ENCODE peak calls at places on chromosomes 5 and 9, in five cellular contexts. One of them, this sample, is unnamed.

GRCh38 chr5:119285070-119285916 is 70.5 kb upstream of the TNFAIP8 start:
- DNase-seq in midbrain: no peak
- DNase-seq in NCI-H774: no peak
- DNase-seq in ELR: no peak
- DNase-seq in mucosa of gallbladder: no peak
- DNase-seq in this sample: no peak

GRCh38 chr5:158958048-158958994 is 141.4 kb downstream of the EBF1 start:
- DNase-seq in midbrain: no peak
- DNase-seq in NCI-H774: no peak
- DNase-seq in ELR: no peak
- DNase-seq in mucosa of gallbladder: no peak
- DNase-seq in this sample: peak

GRCh38 chr5:1547655-1548054 is 23.9 kb upstream of the LPCAT1 start:
- DNase-seq in midbrain: no peak
- DNase-seq in NCI-H774: no peak
- DNase-seq in ELR: no peak
- DNase-seq in mucosa of gallbladder: no peak
- DNase-seq in this sample: no peak

GRCh38 chr5:61631438-61631941 is 299.4 kb downstream of the ZSWIM6 start:
- DNase-seq in midbrain: peak
- DNase-seq in NCI-H774: no peak
- DNase-seq in ELR: no peak
- DNase-seq in mucosa of gallbladder: peak
- DNase-seq in this sample: no peak

GRCh38 chr9:134455010-134455409 is 128.8 kb downstream of the RXRA start:
- DNase-seq in midbrain: no peak
- DNase-seq in NCI-H774: no peak
- DNase-seq in ELR: no peak
- DNase-seq in mucosa of gallbladder: no peak
- DNase-seq in this sample: no peak

GRCh38 chr5:72848474-72849428 is 32.3 kb downstream of the TNPO1 start:
- DNase-seq in midbrain: peak
- DNase-seq in NCI-H774: peak
- DNase-seq in ELR: peak
- DNase-seq in mucosa of gallbladder: peak
- DNase-seq in this sample: peak

GRCh38 chr9:68749135-68749534 is 44.1 kb downstream of the PIP5K1B start:
- DNase-seq in midbrain: no peak
- DNase-seq in NCI-H774: no peak
- DNase-seq in ELR: no peak
- DNase-seq in mucosa of gallbladder: no peak
- DNase-seq in this sample: no peak

GRCh38 chr5:121671624-121672023 is 180.1 kb upstream of the FTMT start:
- DNase-seq in midbrain: no peak
- DNase-seq in NCI-H774: no peak
- DNase-seq in ELR: no peak
- DNase-seq in mucosa of gallbladder: no peak
- DNase-seq in this sample: no peak

GRCh38 chr9:127883959-127884358 is 6.5 kb upstream of the AK1 start:
- DNase-seq in midbrain: no peak
- DNase-seq in NCI-H774: no peak
- DNase-seq in ELR: no peak
- DNase-seq in mucosa of gallbladder: no peak
- DNase-seq in this sample: no peak

GRCh38 chr5:1800470-1801060 is 642 bp upstream of the NDUFS6 start:
- DNase-seq in midbrain: peak
- DNase-seq in NCI-H774: peak
- DNase-seq in ELR: peak
- DNase-seq in mucosa of gallbladder: peak
- DNase-seq in this sample: peak

GRCh38 chr5:81164936-81165335 is 68.2 kb upstream of the CKMT2 start:
- DNase-seq in midbrain: no peak
- DNase-seq in NCI-H774: no peak
- DNase-seq in ELR: peak
- DNase-seq in mucosa of gallbladder: no peak
- DNase-seq in this sample: no peak

GRCh38 chr5:1065891-1066650 is 45.8 kb downstream of the SLC12A7 start:
- DNase-seq in midbrain: no peak
- DNase-seq in NCI-H774: no peak
- DNase-seq in ELR: no peak
- DNase-seq in mucosa of gallbladder: no peak
- DNase-seq in this sample: no peak

GRCh38 chr9:8857330-8858249 is 1058.0 kb upstream of the DMAC1 start:
- DNase-seq in midbrain: peak
- DNase-seq in NCI-H774: peak
- DNase-seq in ELR: no peak
- DNase-seq in mucosa of gallbladder: peak
- DNase-seq in this sample: peak

GRCh38 chr9:9004844-9005243 is 1205.3 kb upstream of the DMAC1 start:
- DNase-seq in midbrain: peak
- DNase-seq in NCI-H774: no peak
- DNase-seq in ELR: no peak
- DNase-seq in mucosa of gallbladder: no peak
- DNase-seq in this sample: no peak

GRCh38 chr9:131593255-131593820 is 48.0 kb downstream of the PRRT1B start:
- DNase-seq in midbrain: no peak
- DNase-seq in NCI-H774: no peak
- DNase-seq in ELR: peak
- DNase-seq in mucosa of gallbladder: no peak
- DNase-seq in this sample: no peak

GRCh38 chr5:5061836-5062235 is 78.3 kb upstream of the ADAMTS16 start:
- DNase-seq in midbrain: no peak
- DNase-seq in NCI-H774: no peak
- DNase-seq in ELR: no peak
- DNase-seq in mucosa of gallbladder: no peak
- DNase-seq in this sample: no peak

GRCh38 chr9:135704366-135704947 is 2.5 kb downstream of the KCNT1 start:
- DNase-seq in midbrain: no peak
- DNase-seq in NCI-H774: no peak
- DNase-seq in ELR: no peak
- DNase-seq in mucosa of gallbladder: no peak
- DNase-seq in this sample: no peak

GRCh38 chr9:107158321-107158720 is 124.8 kb upstream of the RAD23B start:
- DNase-seq in midbrain: peak
- DNase-seq in NCI-H774: peak
- DNase-seq in ELR: peak
- DNase-seq in mucosa of gallbladder: no peak
- DNase-seq in this sample: peak

GRCh38 chr9:115422932-115423440 is 305.0 kb upstream of the TNC start:
- DNase-seq in midbrain: no peak
- DNase-seq in NCI-H774: no peak
- DNase-seq in ELR: no peak
- DNase-seq in mucosa of gallbladder: no peak
- DNase-seq in this sample: no peak

GRCh38 chr5:172106511-172107356 is 81.3 kb downstream of the STK10 start:
- DNase-seq in midbrain: peak
- DNase-seq in NCI-H774: peak
- DNase-seq in ELR: peak
- DNase-seq in mucosa of gallbladder: peak
- DNase-seq in this sample: peak

GRCh38 chr5:68804343-68804742 is 289.5 kb upstream of the SLC30A5 start:
- DNase-seq in midbrain: no peak
- DNase-seq in NCI-H774: no peak
- DNase-seq in ELR: no peak
- DNase-seq in mucosa of gallbladder: no peak
- DNase-seq in this sample: no peak

GRCh38 chr5:39661026-39661779 is 236.4 kb upstream of the DAB2 start:
- DNase-seq in midbrain: no peak
- DNase-seq in NCI-H774: no peak
- DNase-seq in ELR: peak
- DNase-seq in mucosa of gallbladder: no peak
- DNase-seq in this sample: no peak

GRCh38 chr5:71939452-71939932 is 167.8 kb upstream of the MAP1B start:
- DNase-seq in midbrain: no peak
- DNase-seq in NCI-H774: peak
- DNase-seq in ELR: no peak
- DNase-seq in mucosa of gallbladder: no peak
- DNase-seq in this sample: peak

GRCh38 chr5:130135506-130135905 is 231.2 kb downstream of the CHSY3 start:
- DNase-seq in midbrain: no peak
- DNase-seq in NCI-H774: no peak
- DNase-seq in ELR: peak
- DNase-seq in mucosa of gallbladder: no peak
- DNase-seq in this sample: no peak

This sample was measured in NCI-H1417.